ENCODE peak calls at places on chromosomes 11 and 22, in four cellular contexts. R is spleen, Z is colonic mucosa, F is thyroid gland. G is an unnamed sample.

GRCh38 chr11:78954261-78954660 is 379.6 kb upstream of the NARS2 start:
- DNase-seq in R (no peak), Z (no peak), F (no peak), G (no peak)

GRCh38 chr11:8283510-8284272 is 20.0 kb upstream of the LMO1 start:
- DNase-seq in F (peak; percentile 64), R (peak; percentile 76), Z (peak; percentile 11), G (peak; percentile 18)

GRCh38 chr22:50320671-50321325 is 6.0 kb downstream of the DENND6B start:
- DNase-seq in R (no peak), F (no peak), Z (no peak), G (no peak)

GRCh38 chr22:26023104-26023775 is 146.0 kb upstream of the SEZ6L start:
- DNase-seq in R (no peak), F (no peak), Z (no peak), G (no peak)

GRCh38 chr11:39745401-39745800 is 1714.1 kb downstream of the LRRC4C start:
- DNase-seq in F (no peak), Z (no peak), R (no peak), G (no peak)

GRCh38 chr11:92838655-92839334 is 130.7 kb upstream of the MTNR1B start:
- DNase-seq in Z (no peak), R (no peak), F (no peak), G (no peak)

GRCh38 chr11:99766816-99767215 is 746.1 kb downstream of the CNTN5 start:
- DNase-seq in Z (no peak), R (no peak), F (no peak), G (no peak)

GRCh38 chr11:62919898-62920640 is 1.1 kb downstream of the CHRM1 start:
- DNase-seq in Z (no peak), R (peak; percentile 33), F (no peak), G (no peak)

GRCh38 chr11:17185938-17186337 is 21.8 kb downstream of the PIK3C2A start:
- DNase-seq in Z (no peak), R (no peak), F (no peak), G (no peak)

GRCh38 chr11:30914143-30914762 is 328.1 kb upstream of the MPPED2 start:
- DNase-seq in R (peak; percentile 74), F (peak; percentile 55), Z (peak; percentile 31), G (peak; percentile 64)

GRCh38 chr11:44066732-44067131 is 662 bp downstream of the ACCS start:
- DNase-seq in Z (peak; percentile 44), F (peak; percentile 5), R (no peak), G (peak; percentile 40)

GRCh38 chr11:34960277-34960676 is 43.9 kb downstream of the PDHX start:
- DNase-seq in Z (no peak), F (no peak), R (no peak), G (no peak)

GRCh38 chr11:118790357-118791014 is 478 bp downstream of the DDX6 start:
- DNase-seq in F (peak; percentile 49), R (peak; percentile 93), Z (peak; percentile 69), G (peak; percentile 67)

GRCh38 chr11:9200471-9200870 is 64.7 kb downstream of the DENND5A start:
- DNase-seq in R (no peak), Z (no peak), F (no peak), G (no peak)

GRCh38 chr11:91220476-91221202 is 997.8 kb upstream of the CHORDC1 start:
- DNase-seq in R (no peak), F (no peak), Z (no peak), G (no peak)

GRCh38 chr11:41201156-41201555 is 258.3 kb downstream of the LRRC4C start:
- DNase-seq in F (peak; percentile 18), Z (no peak), R (no peak), G (no peak)

GRCh38 chr11:59429924-59430516 is 3.8 kb upstream of the OR5A2 start:
- DNase-seq in Z (peak; percentile 49), F (no peak), R (no peak), G (peak; percentile 41)

GRCh38 chr22:36386351-36386899 is 1.3 kb downstream of the MYH9 start:
- DNase-seq in Z (peak; percentile 71), F (peak; percentile 89), R (peak; percentile 89), G (no peak)

GRCh38 chr22:46326066-46326680 is 9.3 kb upstream of the TRMU start:
- DNase-seq in R (peak; percentile 39), Z (no peak), F (no peak), G (no peak)

GRCh38 chr11:4589024-4589423 is 4.8 kb upstream of the OR52I1 start:
- DNase-seq in R (no peak), F (no peak), Z (no peak), G (no peak)

GRCh38 chr22:49508561-49508960 is 319.1 kb downstream of the BRD1 start:
- DNase-seq in F (no peak), Z (no peak), R (no peak), G (no peak)

GRCh38 chr22:27088026-27088425 is 430.6 kb downstream of the MIAT start:
- DNase-seq in Z (no peak), F (no peak), R (no peak), G (no peak)

GRCh38 chr22:48950151-48950915 is 877.3 kb downstream of the BRD1 start:
- DNase-seq in R (peak; percentile 67), F (no peak), Z (no peak), G (no peak)

GRCh38 chr11:128929468-128929867 is 13.2 kb downstream of the TP53AIP1 start:
- DNase-seq in Z (no peak), F (peak; percentile 53), R (peak; percentile 62), G (no peak)

GRCh38 chr22:38230916-38231315 is 29.1 kb downstream of the MAFF start:
- DNase-seq in R (no peak), F (no peak), Z (no peak), G (no peak)

GRCh38 chr11:109772846-109773400 is 320.3 kb upstream of the ZC3H12C start:
- DNase-seq in R (no peak), F (no peak), Z (no peak), G (peak; percentile 54)

GRCh38 chr11:69079891-69080290 is 31.2 kb downstream of the TPCN2 start:
- DNase-seq in Z (no peak), F (no peak), R (no peak), G (no peak)

GRCh38 chr11:27046956-27047355 is 6.3 kb downstream of the BBOX1 start:
- DNase-seq in R (no peak), F (no peak), Z (no peak), G (no peak)

GRCh38 chr22:39966522-39966921 is 6.3 kb downstream of the TMA7B start:
- DNase-seq in R (no peak), Z (peak; percentile 26), F (no peak), G (no peak)

GRCh38 chr11:61349189-61349751 is 12.4 kb downstream of the CYB561A3 start:
- DNase-seq in Z (no peak), F (no peak), R (peak; percentile 77), G (no peak)

GRCh38 chr11:111303476-111303875 is 5.1 kb downstream of the POU2AF3 start:
- DNase-seq in Z (peak; percentile 78), F (no peak), R (no peak), G (peak; percentile 57)

GRCh38 chr11:120108785-120109168 is 29.1 kb downstream of the TRIM29 start:
- DNase-seq in R (no peak), F (no peak), Z (no peak), G (peak; percentile 16)

GRCh38 chr11:27100534-27100933 is 59.9 kb downstream of the BBOX1 start:
- DNase-seq in F (no peak), R (no peak), Z (no peak), G (no peak)

DNA sequence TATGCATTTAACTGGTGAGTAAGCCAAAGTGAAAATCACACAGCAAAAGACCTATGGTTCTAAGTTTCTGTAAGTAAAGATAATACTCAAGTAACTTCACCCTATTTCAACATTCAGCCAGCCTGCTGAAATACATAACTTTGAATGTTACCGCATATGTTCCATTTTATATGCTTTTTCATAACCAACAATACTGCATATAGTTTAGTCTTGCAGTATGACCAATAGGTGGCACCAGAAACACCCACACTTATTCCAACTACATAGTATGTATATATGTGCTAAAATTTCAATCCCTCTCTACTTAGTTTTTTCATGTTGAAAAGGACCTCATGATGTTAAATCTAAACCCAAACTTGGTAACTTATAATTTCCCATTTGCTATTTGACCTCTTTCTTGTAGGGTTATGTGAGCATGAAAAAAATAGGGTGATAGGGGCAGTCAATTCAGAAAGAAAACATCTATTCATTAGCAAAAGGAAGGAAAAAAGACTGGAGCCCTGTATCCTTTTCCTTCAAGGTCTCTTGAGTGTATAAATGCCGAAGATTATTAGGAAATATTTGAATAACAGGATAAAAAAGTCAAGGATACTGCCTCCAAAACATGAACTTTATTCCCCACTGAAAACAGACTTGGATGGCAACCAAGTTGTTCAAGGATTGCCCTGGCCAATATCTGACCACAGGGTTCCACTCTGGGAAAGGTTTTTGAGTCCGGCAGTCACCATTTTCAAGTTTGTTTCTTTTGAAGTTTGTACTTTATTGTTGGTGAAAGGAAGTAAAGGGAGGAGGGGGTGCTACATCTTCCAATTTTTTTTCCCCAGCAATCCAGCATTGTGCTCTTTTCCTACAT is 23.8 kb upstream of the FZD4 start:
- DNase-seq in Z (no peak), F (no peak), R (no peak), G (no peak)
- TF ChIP-seq CTCF in Z (peak; percentile 53), F (peak; percentile 43), R (peak; percentile 54), G (peak; percentile 54)

DNA sequence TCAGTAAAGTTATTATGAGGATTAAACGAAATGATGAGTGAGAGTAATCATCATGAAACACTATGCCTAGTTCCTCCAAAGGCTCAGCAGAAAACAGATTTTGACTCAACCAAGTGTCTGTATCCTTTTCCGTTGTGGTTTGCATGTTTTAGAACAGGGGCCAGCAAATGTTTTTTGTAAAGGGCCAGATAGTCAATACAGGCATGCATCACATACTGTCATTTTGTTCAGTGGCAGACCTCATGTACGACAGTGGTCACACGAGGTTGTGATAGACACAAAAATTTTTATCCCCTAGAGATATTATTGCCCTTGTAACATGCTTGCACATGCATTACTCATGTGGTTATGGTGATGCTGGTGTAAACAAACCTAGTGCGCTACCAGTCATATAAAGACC is 81.9 kb upstream of the SLC25A18 start:
- DNase-seq in R (no peak), Z (no peak), F (no peak), G (no peak)
- H3K4me1 ChIP-seq in R (no peaks in the 10 kb centered on the region), Z (no peaks in the 10 kb centered on the region), F (no peaks in the 10 kb centered on the region), G (peaks cover 6% of the 10 kb centered on the region)

DNA sequence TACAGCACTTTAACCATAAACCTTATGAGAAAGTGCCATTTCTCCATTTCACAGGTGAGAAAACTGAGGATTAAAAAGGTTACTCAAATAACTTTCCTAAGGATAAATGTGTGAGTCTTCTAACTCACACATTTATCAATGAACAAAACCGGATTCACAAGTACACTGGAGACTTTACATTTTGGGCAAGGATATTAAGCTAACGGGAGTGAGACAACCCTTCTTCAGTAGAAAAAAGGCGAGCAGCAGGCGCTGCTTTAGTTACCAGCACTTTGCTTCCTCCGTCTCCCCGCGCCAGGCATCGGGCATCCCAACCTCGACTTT is 356 bp upstream of the TTC12 start:
- DNase-seq in F (no peak), R (no peak), Z (no peak), G (no peak)
- TF ChIP-seq CTCF in F (no peak), R (no peak), Z (no peak), G (no peak)

DNA sequence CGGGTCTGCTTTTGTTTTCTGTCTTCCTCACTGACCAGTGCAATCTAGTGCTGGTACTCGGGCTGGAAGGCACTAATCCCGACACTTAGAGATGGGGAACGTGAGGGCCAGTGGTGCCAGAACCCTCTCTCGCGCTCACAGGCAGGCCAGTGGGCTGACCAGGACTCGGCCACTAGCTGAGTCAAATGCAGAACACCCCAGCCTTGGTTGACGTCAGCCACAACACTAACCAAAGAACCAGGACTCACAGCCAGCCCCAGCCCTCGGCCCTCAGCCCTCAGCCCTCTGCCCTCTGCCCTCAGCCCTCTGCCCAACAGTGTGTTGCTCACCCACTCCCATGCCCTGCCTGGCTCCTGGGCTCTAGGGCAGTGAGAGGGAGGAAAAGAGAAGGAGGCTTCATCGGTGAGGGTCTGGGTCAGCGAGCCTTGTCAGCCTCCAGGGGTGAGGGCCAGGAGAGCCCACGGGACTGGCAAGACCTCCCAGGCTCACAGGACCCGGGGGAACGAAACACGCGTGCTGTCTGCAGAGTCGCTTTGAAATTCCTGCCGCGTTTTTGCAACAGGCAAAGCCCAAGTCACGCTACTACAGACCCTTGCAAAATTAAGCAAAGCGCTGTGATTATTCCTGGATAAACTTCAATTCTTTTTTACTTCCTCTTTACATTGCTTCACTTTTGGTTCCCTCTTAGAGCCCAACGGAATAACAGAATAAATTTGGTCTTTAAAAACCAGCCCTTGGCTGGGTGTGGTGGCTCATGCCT is 27.5 kb downstream of the KIAA0930 start:
- DNase-seq in F (no peak), Z (no peak), R (peak; percentile 76), G (no peak)
- H3K4me1 ChIP-seq in F (peaks cover 25% of the 10 kb centered on the region), Z (no peaks in the 10 kb centered on the region), R (peaks cover 3% of the 10 kb centered on the region), G (peaks cover 24% of the 10 kb centered on the region)

G was measured in body of pancreas.